ENCODE peak calls at places on chromosomes 6 and 20, in five cellular contexts. One of them, this sample, is unnamed.

GRCh38 chr6:105430685-105431084 is 27.8 kb upstream of the PREP start:
- DNase-seq in astrocyte of the spinal cord: no peak
- DNase-seq in foreskin fibroblast: peak
- DNase-seq in Caco-2: no peak
- DNase-seq in SK-N-SH: no peak
- DNase-seq in this sample: no peak

GRCh38 chr20:37081717-37082289 is 14.0 kb downstream of the RBL1 start:
- DNase-seq in foreskin fibroblast: peak
- DNase-seq in Caco-2: peak
- DNase-seq in SK-N-SH: peak
- DNase-seq in astrocyte of the spinal cord: no peak
- DNase-seq in this sample: no peak

GRCh38 chr6:82906951-82907350 is 158.7 kb downstream of the UBE3D start:
- DNase-seq in astrocyte of the spinal cord: peak
- DNase-seq in SK-N-SH: no peak
- DNase-seq in Caco-2: no peak
- DNase-seq in foreskin fibroblast: peak
- DNase-seq in this sample: no peak

GRCh38 chr6:34289137-34289536 is 40.3 kb upstream of the SMIM29 start:
- DNase-seq in Caco-2: no peak
- DNase-seq in foreskin fibroblast: no peak
- DNase-seq in astrocyte of the spinal cord: no peak
- DNase-seq in SK-N-SH: no peak
- DNase-seq in this sample: no peak

GRCh38 chr6:43995137-43995536 is 132.1 kb downstream of the MRPL14 start:
- DNase-seq in Caco-2: no peak
- DNase-seq in foreskin fibroblast: no peak
- DNase-seq in SK-N-SH: no peak
- DNase-seq in astrocyte of the spinal cord: no peak
- DNase-seq in this sample: no peak

GRCh38 chr6:134021396-134022122 is 30.9 kb downstream of the SLC2A12 start:
- DNase-seq in astrocyte of the spinal cord: no peak
- DNase-seq in Caco-2: no peak
- DNase-seq in SK-N-SH: no peak
- DNase-seq in foreskin fibroblast: no peak
- DNase-seq in this sample: no peak

GRCh38 chr6:143176090-143177021 is 115.7 kb downstream of the AIG1 start:
- DNase-seq in Caco-2: no peak
- DNase-seq in astrocyte of the spinal cord: peak
- DNase-seq in SK-N-SH: no peak
- DNase-seq in foreskin fibroblast: peak
- DNase-seq in this sample: peak

GRCh38 chr20:4848041-4848440 is 126.3 kb downstream of the PRND start:
- DNase-seq in foreskin fibroblast: no peak
- DNase-seq in Caco-2: no peak
- DNase-seq in astrocyte of the spinal cord: no peak
- DNase-seq in SK-N-SH: no peak
- DNase-seq in this sample: no peak

GRCh38 chr20:12575352-12576095 is 433.2 kb upstream of the SPTLC3 start:
- DNase-seq in astrocyte of the spinal cord: no peak
- DNase-seq in SK-N-SH: no peak
- DNase-seq in foreskin fibroblast: no peak
- DNase-seq in Caco-2: no peak
- DNase-seq in this sample: no peak

GRCh38 chr20:37902504-37903313 is at the start of gene VSTM2L:
- DNase-seq in Caco-2: no peak
- DNase-seq in SK-N-SH: peak
- DNase-seq in astrocyte of the spinal cord: peak
- DNase-seq in foreskin fibroblast: peak
- DNase-seq in this sample: peak

GRCh38 chr20:39004508-39004907 is 42.4 kb downstream of the DHX35 start:
- DNase-seq in astrocyte of the spinal cord: no peak
- DNase-seq in Caco-2: no peak
- DNase-seq in SK-N-SH: no peak
- DNase-seq in foreskin fibroblast: no peak
- DNase-seq in this sample: no peak

GRCh38 chr6:43937236-43938177 is 167.5 kb downstream of the VEGFA start:
- DNase-seq in Caco-2: peak
- DNase-seq in foreskin fibroblast: no peak
- DNase-seq in SK-N-SH: peak
- DNase-seq in astrocyte of the spinal cord: no peak
- DNase-seq in this sample: no peak

GRCh38 chr6:4970739-4971395 is 33.0 kb downstream of the RPP40 start:
- DNase-seq in foreskin fibroblast: peak
- DNase-seq in Caco-2: no peak
- DNase-seq in SK-N-SH: no peak
- DNase-seq in astrocyte of the spinal cord: no peak
- DNase-seq in this sample: no peak

GRCh38 chr20:24309596-24309995 is 159.8 kb upstream of the SYNDIG1 start:
- DNase-seq in foreskin fibroblast: no peak
- DNase-seq in astrocyte of the spinal cord: no peak
- DNase-seq in SK-N-SH: no peak
- DNase-seq in Caco-2: no peak
- DNase-seq in this sample: no peak

GRCh38 chr20:56171087-56172012 is 77.2 kb upstream of the MC3R start:
- DNase-seq in foreskin fibroblast: no peak
- DNase-seq in astrocyte of the spinal cord: no peak
- DNase-seq in Caco-2: peak
- DNase-seq in SK-N-SH: peak
- DNase-seq in this sample: no peak

GRCh38 chr20:14892782-14893181 is 555.4 kb upstream of the FLRT3 start:
- DNase-seq in astrocyte of the spinal cord: no peak
- DNase-seq in foreskin fibroblast: no peak
- DNase-seq in Caco-2: no peak
- DNase-seq in SK-N-SH: no peak
- DNase-seq in this sample: no peak

GRCh38 chr6:108651781-108652227 is 91.1 kb downstream of the FOXO3 start:
- DNase-seq in Caco-2: no peak
- DNase-seq in foreskin fibroblast: peak
- DNase-seq in SK-N-SH: no peak
- DNase-seq in astrocyte of the spinal cord: peak
- DNase-seq in this sample: peak

GRCh38 chr6:129494099-129494498 is 215.9 kb downstream of the ARHGAP18 start:
- DNase-seq in foreskin fibroblast: peak
- DNase-seq in astrocyte of the spinal cord: no peak
- DNase-seq in Caco-2: no peak
- DNase-seq in SK-N-SH: no peak
- DNase-seq in this sample: no peak

GRCh38 chr6:45717027-45717426 is 298.6 kb downstream of the CLIC5 start:
- DNase-seq in astrocyte of the spinal cord: no peak
- DNase-seq in SK-N-SH: no peak
- DNase-seq in Caco-2: no peak
- DNase-seq in foreskin fibroblast: no peak
- DNase-seq in this sample: no peak

GRCh38 chr6:98821739-98822405 is 12.5 kb upstream of the POU3F2 start:
- DNase-seq in SK-N-SH: no peak
- DNase-seq in foreskin fibroblast: no peak
- DNase-seq in Caco-2: no peak
- DNase-seq in astrocyte of the spinal cord: no peak
- DNase-seq in this sample: no peak

DNA sequence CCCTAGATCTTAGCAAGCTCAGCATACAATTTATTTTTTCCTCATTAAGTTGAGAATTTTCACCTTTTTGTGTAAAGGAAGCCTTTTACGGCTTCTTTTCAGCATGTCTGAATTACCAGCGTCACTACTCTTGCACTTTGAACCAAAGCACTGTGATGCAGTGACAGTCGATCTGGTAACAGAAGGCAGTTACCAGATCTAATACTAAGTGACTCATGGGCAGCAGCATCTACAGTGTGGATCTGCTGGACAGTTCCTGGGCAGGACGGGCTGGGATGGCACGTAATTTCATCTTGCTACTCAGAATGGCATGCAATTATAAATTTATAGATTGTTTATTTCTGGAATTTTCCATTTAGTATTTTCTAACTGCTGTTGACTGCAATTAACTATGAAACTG is 12.0 kb downstream of the CFAP61 start:
- DNase-seq in foreskin fibroblast: peak
- DNase-seq in SK-N-SH: no peak
- DNase-seq in Caco-2: no peak
- DNase-seq in astrocyte of the spinal cord: no peak
- DNase-seq in this sample: no peak
- TF ChIP-seq CTCF in foreskin fibroblast: no peak
- TF ChIP-seq CTCF in SK-N-SH: no peak
- TF ChIP-seq CTCF in Caco-2: no peak
- TF ChIP-seq CTCF in astrocyte of the spinal cord: no peak
- TF ChIP-seq CTCF in this sample: no peak

DNA sequence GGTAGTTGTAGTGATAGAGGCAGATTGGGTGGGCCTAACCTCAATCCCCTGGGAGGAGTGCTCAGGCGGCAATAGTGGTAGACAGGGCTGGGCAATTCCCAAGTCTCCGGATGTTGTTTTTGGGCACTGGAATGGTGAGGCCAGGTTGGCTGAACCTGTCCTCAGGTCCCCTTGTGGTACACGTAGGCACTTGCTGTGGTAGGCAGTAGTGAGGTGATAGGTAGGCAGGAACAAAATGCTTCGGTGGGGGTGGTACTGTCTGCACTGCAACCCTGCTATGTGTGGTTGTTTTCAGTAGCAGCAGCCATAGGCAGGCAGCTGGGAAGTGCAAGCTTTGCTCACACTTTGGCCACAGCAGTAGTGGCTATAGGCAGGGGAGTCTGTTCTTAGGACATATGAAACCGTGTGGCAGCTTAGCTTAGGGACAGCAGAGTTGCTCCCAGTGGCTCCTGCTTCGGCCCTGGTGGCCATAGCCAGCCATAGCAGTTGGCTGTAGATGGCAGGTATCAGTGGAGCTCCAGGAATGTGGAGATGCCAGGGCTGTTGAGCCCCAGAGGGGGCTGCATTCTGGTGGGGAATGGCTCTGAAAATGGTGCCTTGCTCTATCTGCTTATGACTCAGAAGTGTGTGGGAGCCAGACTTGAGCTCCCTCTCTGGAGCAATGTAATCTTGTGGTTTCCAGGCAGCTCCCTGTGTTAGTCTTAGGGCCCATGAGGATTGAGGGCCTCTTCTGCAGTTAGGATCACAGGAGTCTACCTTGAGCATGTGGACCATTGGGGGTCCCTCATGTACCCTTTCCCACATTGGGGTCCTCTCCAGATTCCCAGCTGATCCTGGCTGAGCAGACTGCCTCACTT is 241.8 kb upstream of the BMP2 start:
- DNase-seq in SK-N-SH: no peak
- DNase-seq in astrocyte of the spinal cord: peak
- DNase-seq in Caco-2: no peak
- DNase-seq in foreskin fibroblast: no peak
- DNase-seq in this sample: no peak
- TF ChIP-seq CTCF in SK-N-SH: no peak
- TF ChIP-seq CTCF in astrocyte of the spinal cord: peak
- TF ChIP-seq CTCF in Caco-2: peak
- TF ChIP-seq CTCF in foreskin fibroblast: no peak
- TF ChIP-seq CTCF in this sample: no peak

GRCh38 chr6:88599561-88599960 is 363.9 kb downstream of the RNGTT start:
- DNase-seq in SK-N-SH: no peak
- DNase-seq in astrocyte of the spinal cord: no peak
- DNase-seq in Caco-2: peak
- DNase-seq in foreskin fibroblast: no peak
- DNase-seq in this sample: no peak
- TF ChIP-seq CTCF in SK-N-SH: no peak
- TF ChIP-seq CTCF in astrocyte of the spinal cord: no peak
- TF ChIP-seq CTCF in Caco-2: no peak
- TF ChIP-seq CTCF in foreskin fibroblast: no peak
- TF ChIP-seq CTCF in this sample: no peak

DNA sequence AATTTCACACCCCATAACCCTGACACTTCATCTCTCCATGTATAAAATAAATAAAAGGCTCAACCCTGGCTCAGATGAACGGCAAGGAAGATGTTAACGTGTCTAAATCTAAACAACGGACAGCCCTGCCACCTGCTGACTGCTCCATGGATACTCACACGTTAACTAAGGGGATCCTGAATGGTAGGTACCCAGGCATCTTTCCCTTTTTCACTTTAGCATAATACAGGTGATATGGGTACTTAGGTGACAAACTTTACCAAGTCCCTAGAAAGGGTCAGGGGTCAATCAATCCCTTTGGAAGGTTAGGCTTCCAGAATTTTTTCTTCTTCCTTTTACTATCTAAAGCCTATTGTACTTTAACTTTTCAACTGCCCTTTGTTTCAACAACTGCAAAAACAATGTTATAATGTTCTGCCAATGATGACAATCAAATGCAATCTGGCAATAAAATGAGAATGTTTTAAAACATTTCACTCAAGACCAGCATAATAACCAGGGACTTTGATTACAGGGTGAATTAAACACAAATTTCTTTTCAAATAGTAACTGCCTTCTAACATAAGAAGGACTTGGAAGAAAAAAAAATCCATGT is 52.4 kb upstream of the IPCEF1 start:
- DNase-seq in astrocyte of the spinal cord: peak
- DNase-seq in Caco-2: no peak
- DNase-seq in SK-N-SH: no peak
- DNase-seq in foreskin fibroblast: peak
- DNase-seq in this sample: no peak
- TF ChIP-seq CTCF in astrocyte of the spinal cord: peak
- TF ChIP-seq CTCF in Caco-2: no peak
- TF ChIP-seq CTCF in SK-N-SH: peak
- TF ChIP-seq CTCF in foreskin fibroblast: peak
- TF ChIP-seq CTCF in this sample: peak

GRCh38 chr6:29602564-29603361 is 17.8 kb downstream of the OR2H2 start:
- DNase-seq in SK-N-SH: peak
- DNase-seq in Caco-2: peak
- DNase-seq in astrocyte of the spinal cord: no peak
- DNase-seq in foreskin fibroblast: peak
- DNase-seq in this sample: no peak
- TF ChIP-seq CTCF in SK-N-SH: peak
- TF ChIP-seq CTCF in Caco-2: no peak
- TF ChIP-seq CTCF in astrocyte of the spinal cord: peak
- TF ChIP-seq CTCF in foreskin fibroblast: no peak
- TF ChIP-seq CTCF in this sample: peak

This sample was measured in AG09319.